ENCODE peak calls at places on chromosomes 4 and X, in five cellular contexts. Q is ELR, P is tibial artery, R is GM13976, O is IMR-90. X is an unnamed sample.

GRCh38 chr4:121773873-121774272 is 8.9 kb upstream of the SMIM43 start:
- DNase-seq in Q (no peak), R (no peak), O (no peak), P (no peak), X (no peak)

GRCh38 chrX:135513140-135513535 is 7.3 kb upstream of the INTS6L start:
- DNase-seq in Q (no peak), R (no peak), O (no peak), P (no peak), X (no peak)

GRCh38 chr4:95728145-95728544 is 111.7 kb upstream of the PDHA2 start:
- DNase-seq in P (peak; percentile 26), O (no peak), R (no peak), Q (no peak), X (no peak)

GRCh38 chrX:95063554-95063953 is 1389.5 kb downstream of the FAM133A start:
- DNase-seq in R (no peak), O (peak; percentile 11), P (no peak), Q (peak; percentile 57), X (no peak)

GRCh38 chr4:125489952-125490690 is 175.4 kb downstream of the FAT4 start:
- DNase-seq in P (no peak), O (no peak), Q (no peak), R (no peak), X (no peak)

GRCh38 chrX:50700921-50701320 is 113.1 kb downstream of the SHROOM4 start:
- DNase-seq in P (no peak), Q (no peak), R (no peak), O (no peak), X (no peak)

GRCh38 chr4:105520819-105521790 is 31.3 kb upstream of the ARHGEF38 start:
- DNase-seq in P (no peak), R (peak; percentile 65), O (peak; percentile 32), Q (peak; percentile 62), X (peak; percentile 62)

GRCh38 chrX:46327229-46328081 is 217.8 kb downstream of the ZNF674 start:
- DNase-seq in Q (peak; percentile 73), R (no peak), O (no peak), P (no peak), X (no peak)

GRCh38 chr4:53189011-53189410 is 176.8 kb downstream of the SCFD2 start:
- DNase-seq in O (peak; percentile 73), P (no peak), Q (peak; percentile 28), R (no peak), X (no peak)

GRCh38 chr4:39706334-39706733 is 8.4 kb downstream of the UBE2K start:
- DNase-seq in R (no peak), Q (peak; percentile 88), O (peak; percentile 89), P (peak; percentile 64), X (no peak)

GRCh38 chr4:112288455-112288854 is 2.8 kb upstream of the TIFA start:
- DNase-seq in Q (no peak), O (no peak), P (no peak), R (no peak), X (no peak)

GRCh38 chr4:125382995-125383394 is 68.2 kb downstream of the FAT4 start:
- DNase-seq in O (no peak), P (no peak), Q (no peak), R (no peak), X (no peak)

GRCh38 chrX:30495468-30495867 is 82.1 kb downstream of the TASL start:
- DNase-seq in Q (no peak), R (no peak), O (no peak), P (no peak), X (no peak)

GRCh38 chr4:168908093-168908492 is 102.0 kb downstream of the CBR4 start:
- DNase-seq in Q (peak; percentile 70), O (peak; percentile 69), R (no peak), P (no peak), X (no peak)

GRCh38 chrX:10549280-10549679 is 71.1 kb downstream of the MID1 start:
- DNase-seq in O (no peak), Q (peak; percentile 57), R (no peak), P (no peak), X (no peak)

GRCh38 chr4:37422102-37422501 is 177.6 kb downstream of the NWD2 start:
- DNase-seq in R (no peak), O (no peak), Q (no peak), P (no peak), X (no peak)

GRCh38 chr4:13701937-13702446 is 74.5 kb upstream of the BOD1L1 start:
- DNase-seq in P (no peak), O (peak; percentile 62), R (no peak), Q (peak; percentile 90), X (no peak)

X was measured in pons.